ENCODE peak calls at places on chromosomes 6 and 20, in four cellular contexts. One of them, this sample, is unnamed. For H3K9me3, the result is how much of the 10 kb centered on the place peaks cover.

GRCh38 chr20:18279231-18279630 is 9.1 kb upstream of the ZNF133 start:
- DNase-seq in H9: no peak
- DNase-seq in mesenchymal stem cell: no peak
- DNase-seq in IMR-90: no peak
- DNase-seq in this sample: no peak

GRCh38 chr6:3383525-3383924 is 73.3 kb downstream of the SLC22A23 start:
- DNase-seq in H9: no peak
- DNase-seq in mesenchymal stem cell: peak
- DNase-seq in IMR-90: peak
- DNase-seq in this sample: no peak

GRCh38 chr20:55174635-55175034 is 699.2 kb downstream of the DOK5 start:
- DNase-seq in H9: no peak
- DNase-seq in mesenchymal stem cell: no peak
- DNase-seq in IMR-90: no peak
- DNase-seq in this sample: no peak

GRCh38 chr6:70636589-70636988 is 31.1 kb upstream of the SMAP1 start:
- DNase-seq in H9: no peak
- DNase-seq in mesenchymal stem cell: no peak
- DNase-seq in IMR-90: no peak
- DNase-seq in this sample: no peak

GRCh38 chr6:27902335-27903314 is 9.6 kb downstream of the OR2B2 start:
- DNase-seq in H9: peak
- DNase-seq in mesenchymal stem cell: peak
- DNase-seq in IMR-90: peak
- DNase-seq in this sample: peak

GRCh38 chr6:12924911-12925310 is 208.3 kb downstream of the PHACTR1 start:
- DNase-seq in H9: no peak
- DNase-seq in mesenchymal stem cell: no peak
- DNase-seq in IMR-90: no peak
- DNase-seq in this sample: no peak

GRCh38 chr20:64025826-64026412 is 10.1 kb upstream of the C20orf204 start:
- DNase-seq in H9: no peak
- DNase-seq in mesenchymal stem cell: no peak
- DNase-seq in IMR-90: no peak
- DNase-seq in this sample: no peak

GRCh38 chr20:10306440-10307358 is 88.1 kb downstream of the SNAP25 start:
- DNase-seq in H9: no peak
- DNase-seq in mesenchymal stem cell: peak
- DNase-seq in IMR-90: peak
- DNase-seq in this sample: no peak

GRCh38 chr20:50968289-50968688 is 9.7 kb downstream of the MOCS3 start:
- DNase-seq in H9: no peak
- DNase-seq in mesenchymal stem cell: no peak
- DNase-seq in IMR-90: no peak
- DNase-seq in this sample: no peak

GRCh38 chr20:34042286-34042685 is 48.6 kb downstream of the RALY start:
- DNase-seq in H9: no peak
- DNase-seq in mesenchymal stem cell: no peak
- DNase-seq in IMR-90: no peak
- DNase-seq in this sample: no peak

GRCh38 chr6:87832025-87832825 is 130.2 kb upstream of the AKIRIN2 start:
- DNase-seq in H9: no peak
- DNase-seq in mesenchymal stem cell: peak
- DNase-seq in IMR-90: peak
- DNase-seq in this sample: no peak

GRCh38 chr20:17498641-17499040 is 32.5 kb downstream of the BFSP1 start:
- DNase-seq in H9: no peak
- DNase-seq in mesenchymal stem cell: no peak
- DNase-seq in IMR-90: no peak
- DNase-seq in this sample: no peak

GRCh38 chr6:75292522-75292921 is 7.9 kb upstream of the TMEM30A start:
- DNase-seq in H9: no peak
- DNase-seq in mesenchymal stem cell: no peak
- DNase-seq in IMR-90: no peak
- DNase-seq in this sample: no peak

GRCh38 chr6:75290136-75290535 is 5.5 kb upstream of the TMEM30A start:
- DNase-seq in H9: no peak
- DNase-seq in mesenchymal stem cell: no peak
- DNase-seq in IMR-90: no peak
- DNase-seq in this sample: no peak

GRCh38 chr6:75291744-75292143 is 7.2 kb upstream of the TMEM30A start:
- DNase-seq in H9: no peak
- DNase-seq in mesenchymal stem cell: no peak
- DNase-seq in IMR-90: no peak
- DNase-seq in this sample: no peak

GRCh38 chr6:75290558-75290957 is 6.0 kb upstream of the TMEM30A start:
- DNase-seq in H9: no peak
- DNase-seq in mesenchymal stem cell: no peak
- DNase-seq in IMR-90: no peak
- DNase-seq in this sample: no peak

DNA sequence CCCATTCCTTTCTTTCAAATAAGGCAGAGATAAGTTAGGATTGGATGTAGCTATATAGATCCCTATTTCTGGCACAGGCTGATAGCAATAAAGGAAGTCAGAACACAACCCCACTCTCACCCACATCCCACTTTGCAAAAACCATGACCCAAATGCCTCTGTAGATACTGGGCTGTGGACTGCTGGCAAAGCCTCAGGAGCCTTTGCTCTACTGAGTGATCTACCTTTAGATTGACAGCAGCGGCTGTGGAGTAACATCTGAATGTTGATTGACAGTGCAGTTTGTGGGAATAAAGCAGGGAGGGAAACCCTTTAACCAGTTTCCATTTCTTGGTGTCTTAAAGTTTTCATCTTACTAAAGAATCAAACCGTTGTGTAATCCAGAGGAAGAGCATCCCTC is 6.7 kb upstream of the TMEM30A start:
- DNase-seq in H9: no peak
- DNase-seq in mesenchymal stem cell: no peak
- DNase-seq in IMR-90: no peak
- DNase-seq in this sample: no peak
- H2BK5ac ChIP-seq in H9: no peak
- H2BK5ac ChIP-seq in mesenchymal stem cell: no peak
- H2BK5ac ChIP-seq in IMR-90: no peak
- H2BK5ac ChIP-seq in this sample: no peak

DNA sequence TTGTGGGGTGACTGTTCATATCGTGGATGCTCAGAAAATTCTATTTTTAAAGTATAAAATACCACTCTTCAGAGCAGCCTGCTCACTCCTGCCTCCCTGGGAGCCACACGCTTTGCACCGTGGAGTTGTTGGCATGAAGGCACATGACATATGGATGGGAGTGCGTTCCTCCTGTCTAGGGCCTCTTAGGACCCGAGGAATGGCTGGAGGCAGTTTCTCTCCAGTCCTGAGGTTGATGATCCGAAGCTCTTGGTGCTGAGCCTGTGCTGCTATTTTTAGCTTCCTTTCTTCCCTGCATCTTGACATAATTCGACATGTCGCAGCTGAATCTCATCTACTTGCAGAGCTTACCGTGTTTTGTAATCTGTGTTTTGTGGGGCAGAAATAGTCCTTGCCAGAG is 73.9 kb downstream of the PHACTR3 start:
- DNase-seq in H9: no peak
- DNase-seq in mesenchymal stem cell: no peak
- DNase-seq in IMR-90: no peak
- DNase-seq in this sample: no peak
- H3K9me3 ChIP-seq in H9: under half
- H3K9me3 ChIP-seq in mesenchymal stem cell: under half
- H3K9me3 ChIP-seq in IMR-90: under half
- H3K9me3 ChIP-seq in this sample: under half

DNA sequence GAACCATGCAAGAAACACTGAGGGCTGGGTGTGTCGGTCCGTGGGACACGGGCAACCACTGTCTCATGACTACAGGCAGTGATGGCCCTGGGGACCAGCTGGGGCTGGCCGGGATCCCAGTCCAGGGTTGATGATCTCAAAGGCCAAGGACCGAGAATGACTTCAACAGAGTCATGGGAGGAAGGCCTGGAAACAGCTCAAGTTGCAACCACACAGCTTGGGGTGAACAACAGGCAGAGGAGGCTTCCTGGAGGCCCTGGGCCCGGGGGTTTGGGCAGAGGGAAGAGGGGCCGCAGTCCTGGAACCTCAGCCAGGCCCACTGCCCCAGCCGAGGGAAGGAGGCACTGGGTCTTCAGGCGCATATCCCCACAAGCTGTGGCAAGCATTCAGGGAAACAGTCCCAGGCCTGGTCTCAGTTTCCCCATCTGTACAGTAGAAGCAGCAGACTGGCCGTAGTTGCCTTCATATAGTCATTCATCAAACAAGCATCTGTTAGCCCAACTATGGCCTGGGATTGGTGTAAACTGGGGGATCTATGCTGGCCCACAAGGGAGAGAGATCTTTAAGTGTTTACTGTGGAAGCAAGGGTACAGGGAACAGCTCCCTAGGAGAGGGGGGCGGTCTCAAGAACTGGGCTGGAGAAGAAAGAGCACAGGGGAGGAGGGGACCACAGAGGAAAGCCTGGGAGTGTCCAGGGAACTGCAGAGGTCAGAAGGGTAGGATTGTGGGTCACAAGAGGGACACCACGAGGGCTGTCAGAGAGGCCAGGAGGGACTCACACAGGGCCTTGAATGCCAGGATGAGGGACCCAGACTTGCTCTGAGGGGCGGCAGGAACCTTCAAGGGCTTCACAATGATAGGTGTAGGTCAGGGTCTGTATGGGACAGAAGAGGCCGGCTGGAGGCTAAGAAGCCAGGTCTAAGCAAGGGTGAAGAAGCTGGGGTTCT is 2.1 kb downstream of the MYL9 start:
- DNase-seq in H9: no peak
- DNase-seq in mesenchymal stem cell: peak
- DNase-seq in IMR-90: peak
- DNase-seq in this sample: no peak
- H2BK5ac ChIP-seq in H9: no peak
- H2BK5ac ChIP-seq in mesenchymal stem cell: peak
- H2BK5ac ChIP-seq in IMR-90: peak
- H2BK5ac ChIP-seq in this sample: peak

GRCh38 chr20:39775110-39775509 is 813.0 kb downstream of the DHX35 start:
- DNase-seq in H9: no peak
- DNase-seq in mesenchymal stem cell: no peak
- DNase-seq in IMR-90: no peak
- DNase-seq in this sample: no peak

GRCh38 chr20:39777610-39778009 is 815.5 kb downstream of the DHX35 start:
- DNase-seq in H9: no peak
- DNase-seq in mesenchymal stem cell: no peak
- DNase-seq in IMR-90: no peak
- DNase-seq in this sample: no peak

GRCh38 chr20:39778431-39778830 is 816.3 kb downstream of the DHX35 start:
- DNase-seq in H9: no peak
- DNase-seq in mesenchymal stem cell: no peak
- DNase-seq in IMR-90: no peak
- DNase-seq in this sample: no peak

GRCh38 chr20:39778847-39779641 is 816.9 kb downstream of the DHX35 start:
- DNase-seq in H9: no peak
- DNase-seq in mesenchymal stem cell: no peak
- DNase-seq in IMR-90: no peak
- DNase-seq in this sample: no peak

DNA sequence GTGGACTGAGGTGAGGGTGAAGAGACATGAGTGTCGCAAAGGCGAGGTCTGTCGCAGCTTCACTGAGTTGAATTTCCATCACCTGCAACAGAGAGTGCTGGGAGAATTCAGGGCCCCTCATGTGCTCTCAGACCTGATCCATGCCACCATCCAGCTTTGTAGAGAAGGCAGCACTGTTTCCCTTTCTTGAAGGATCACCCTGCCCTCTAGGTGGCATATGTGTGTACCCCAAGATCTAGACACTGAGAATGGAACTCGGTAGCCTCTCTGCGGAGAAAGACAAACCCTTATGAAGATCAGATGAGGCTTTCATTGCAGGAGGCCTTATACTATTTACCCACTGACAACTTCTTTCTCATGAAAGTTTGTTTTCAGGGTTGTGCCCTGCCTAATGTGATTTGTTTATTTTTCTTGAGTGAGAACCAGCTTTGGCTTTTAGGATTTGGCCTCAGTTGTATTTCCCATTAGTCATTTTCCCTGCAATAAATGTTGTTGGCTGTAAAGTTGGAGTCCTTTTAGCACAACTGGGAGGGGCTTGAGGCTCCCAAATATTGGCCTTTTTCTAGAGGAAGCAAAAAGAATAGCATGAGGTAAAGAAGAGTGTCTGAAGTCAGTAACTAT is 811.3 kb downstream of the DHX35 start:
- DNase-seq in H9: no peak
- DNase-seq in mesenchymal stem cell: no peak
- DNase-seq in IMR-90: no peak
- DNase-seq in this sample: no peak
- H3K9me3 ChIP-seq in H9: under half
- H3K9me3 ChIP-seq in mesenchymal stem cell: under half
- H3K9me3 ChIP-seq in IMR-90: under half
- H3K9me3 ChIP-seq in this sample: under half